ENCODE peak calls at places on chromosomes 11 and 22, in four cellular contexts. Y is CD4-positive, CD25-positive, alpha-beta regulatory T cell; G is spleen; T is CD8-positive, alpha-beta T cell. R is an unnamed sample.

GRCh38 chr22:22228921-22229320 is 15.7 kb upstream of the VPREB1 start:
- DNase-seq in G (no peak), T (no peak), Y (no peak), R (no peak)

GRCh38 chr11:102843474-102843873 is at the start of gene MMP3:
- DNase-seq in G (no peak), Y (no peak), T (no peak), R (no peak)

GRCh38 chr22:47437110-47437509 is 674.7 kb downstream of the TBC1D22A start:
- DNase-seq in T (no peak), G (no peak), Y (no peak), R (no peak)

GRCh38 chr11:56817661-56818060 is 69.2 kb upstream of the OR9G4 start:
- DNase-seq in G (no peak), Y (no peak), T (no peak), R (no peak)

GRCh38 chr22:20419664-20419951 is 18.0 kb downstream of the SCARF2 start:
- DNase-seq in T (no peak), G (no peak), Y (no peak), R (no peak)

GRCh38 chr22:40237788-40238424 is 60.2 kb downstream of the TNRC6B start:
- DNase-seq in G (no peak), Y (no peak), T (no peak), R (no peak)

GRCh38 chr22:40404251-40405177 is 34.1 kb downstream of the SGSM3 start:
- DNase-seq in Y (no peak), G (no peak), T (no peak), R (no peak)

GRCh38 chr11:119810478-119811232 is 81.7 kb upstream of the NECTIN1 start:
- DNase-seq in Y (no peak), T (no peak), G (peak), R (no peak)

GRCh38 chr22:29032014-29032475 is 29.6 kb downstream of the C22orf31 start:
- DNase-seq in G (no peak), T (no peak), Y (no peak), R (no peak)

GRCh38 chr11:129455756-129456436 is 80.2 kb downstream of the BARX2 start:
- DNase-seq in G (no peak), Y (no peak), T (no peak), R (no peak)

GRCh38 chr11:1225386-1226225 is 2.7 kb downstream of the MUC5B start:
- DNase-seq in Y (no peak), G (peak), T (no peak), R (no peak)

DNA sequence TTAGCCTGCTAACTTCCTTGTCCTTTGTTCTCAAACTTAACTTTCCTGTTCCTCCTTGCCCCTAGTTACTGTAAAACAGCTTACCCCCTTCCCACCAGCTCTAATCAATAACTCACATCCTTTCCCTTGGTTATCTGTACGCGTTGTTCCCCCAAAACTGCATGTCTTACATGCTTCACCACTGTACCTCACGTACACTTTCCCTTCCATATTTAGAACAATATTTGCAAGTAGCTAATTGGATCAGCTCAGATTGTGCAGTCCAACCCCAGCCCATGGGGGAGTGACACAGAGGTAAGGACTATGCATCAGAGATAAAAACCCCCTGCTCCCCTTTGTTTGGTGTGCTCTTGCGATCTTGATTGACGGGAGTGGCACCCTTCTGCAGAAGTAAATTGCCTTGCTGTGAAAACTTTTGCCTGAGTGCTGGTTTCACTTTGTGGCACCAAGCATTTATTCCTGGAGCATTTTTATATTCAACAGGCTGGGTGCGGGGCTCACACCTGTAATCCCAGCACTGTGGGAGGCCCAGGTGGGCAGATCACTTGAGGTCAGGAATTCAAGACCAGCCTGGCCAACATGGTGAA is 30.9 kb downstream of the MIF start:
- DNase-seq in T (no peak), G (no peak), Y (no peak), R (no peak)
- H3K27ac ChIP-seq in T (no peak), G (no peak), Y (no peak), R (no peak)

DNA sequence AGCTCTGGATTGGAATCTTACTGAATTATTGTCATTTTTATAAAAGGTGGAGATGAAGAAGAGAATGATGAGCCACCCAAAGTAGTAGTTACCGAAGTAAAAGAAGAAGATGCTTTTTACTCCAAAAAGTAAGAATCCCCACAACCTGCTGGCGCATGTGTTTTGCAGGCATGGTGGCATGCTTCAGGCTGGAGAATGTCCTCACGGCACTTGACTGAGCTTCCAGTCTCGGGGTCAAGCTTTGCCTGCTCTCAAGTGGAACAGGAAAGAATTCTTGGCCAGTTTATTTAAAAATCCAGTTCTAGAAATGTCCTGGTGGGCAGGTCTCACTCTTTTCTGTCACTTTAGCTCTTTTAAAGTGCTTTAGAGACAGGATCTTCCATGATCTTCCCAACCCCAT is 17.5 kb downstream of the NUP50 start:
- DNase-seq in G (no peak), Y (no peak), T (no peak), R (no peak)
- H3K27ac ChIP-seq in G (no peak), Y (no peak), T (no peak), R (no peak)

GRCh38 chr22:30290318-30290678 is 993 bp upstream of the CASTOR1 start:
- DNase-seq in Y (no peak), T (no peak), G (no peak), R (no peak)

GRCh38 chr22:30289980-30290313 is 642 bp upstream of the CASTOR1 start:
- DNase-seq in T (no peak), G (no peak), Y (peak), R (no peak)

GRCh38 chr22:30288414-30289125 is 735 bp downstream of the CASTOR1 start:
- DNase-seq in G (no peak), Y (no peak), T (no peak), R (no peak)

GRCh38 chr22:30290679-30291333 is 1.5 kb upstream of the CASTOR1 start:
- DNase-seq in T (no peak), G (peak), Y (no peak), R (peak)

GRCh38 chr22:30289126-30289979 is at the start of gene CASTOR1:
- DNase-seq in T (peak), Y (peak), G (peak), R (peak)
- H3K27ac ChIP-seq in T (peak), Y (peak), G (peak), R (peak)

DNA sequence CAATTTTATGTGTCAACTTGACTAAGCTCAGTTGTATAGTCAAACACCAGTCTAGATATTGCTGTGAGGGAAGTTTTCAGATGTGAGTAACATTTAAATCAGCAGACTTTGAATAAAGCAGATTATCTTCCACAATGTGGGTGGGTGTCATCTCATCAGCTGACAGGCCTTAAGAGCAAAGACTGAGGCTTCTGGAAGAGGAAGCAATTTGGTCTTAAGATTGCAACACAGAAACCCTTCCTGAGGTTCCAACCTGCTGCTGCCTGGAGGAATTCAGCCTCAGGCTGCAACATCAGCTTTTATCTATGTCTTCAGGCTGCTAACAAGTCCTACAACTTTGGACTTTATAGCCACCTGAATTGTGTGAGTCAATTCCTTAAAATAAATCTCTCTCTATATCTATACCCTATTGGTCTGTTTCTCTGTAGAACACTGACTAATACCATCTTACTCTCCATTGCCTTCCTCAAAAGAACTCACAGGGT is 277.2 kb upstream of the PLET1 start:
- DNase-seq in Y (no peak), T (no peak), G (no peak), R (no peak)
- H3K27ac ChIP-seq in Y (no peak), T (no peak), G (no peak), R (no peak)

DNA sequence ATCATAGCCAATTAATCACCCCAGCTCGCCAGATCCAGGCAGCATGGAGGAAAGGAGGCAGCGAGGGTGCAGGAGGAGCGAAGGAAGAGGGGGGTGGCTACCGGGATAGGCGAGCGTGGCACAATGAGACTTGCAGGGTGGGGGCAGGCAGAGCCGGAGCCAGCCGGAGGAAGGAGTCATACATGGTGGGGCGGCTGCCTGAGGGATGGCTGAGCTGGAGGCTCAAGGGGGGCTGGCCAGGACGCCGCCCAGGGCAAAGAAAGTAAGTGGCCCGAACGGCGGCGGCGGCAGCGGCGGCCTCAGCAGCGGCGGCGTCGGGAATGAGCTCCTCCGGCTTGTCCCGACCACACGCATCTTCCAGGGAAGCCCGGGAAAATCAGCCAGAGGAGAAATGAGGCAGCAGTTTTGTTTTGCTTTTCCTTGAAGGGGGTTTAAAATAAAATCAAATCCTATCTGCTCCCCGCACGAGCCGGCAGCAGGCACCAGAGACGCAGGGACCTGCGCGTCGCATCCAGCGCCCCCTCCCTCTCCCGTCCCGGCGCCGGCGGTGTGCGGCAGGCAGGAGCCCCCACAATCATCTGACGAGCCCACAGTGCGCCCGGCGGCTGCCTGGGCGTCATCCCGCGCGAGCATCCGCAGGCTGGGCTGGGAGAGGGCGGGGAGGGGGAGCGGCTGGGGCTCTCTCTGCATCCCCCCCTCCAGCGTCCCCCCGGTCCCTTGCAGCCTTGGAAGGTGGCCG is 263.6 kb downstream of the CTTN start:
- DNase-seq in T (no peak), Y (no peak), G (no peak), R (no peak)
- H3K27ac ChIP-seq in T (no peak), Y (no peak), G (no peak), R (no peak)

GRCh38 chr22:23801886-23802377 is 15.2 kb downstream of the SMARCB1 start:
- DNase-seq in T (no peak), G (no peak), Y (no peak), R (no peak)

GRCh38 chr22:23803001-23803819 is 16.4 kb downstream of the SMARCB1 start:
- DNase-seq in T (no peak), G (no peak), Y (no peak), R (no peak)

GRCh38 chr22:23800297-23801237 is 13.8 kb downstream of the SMARCB1 start:
- DNase-seq in Y (no peak), T (no peak), G (peak), R (no peak)

GRCh38 chr22:23804781-23805291 is 18.1 kb downstream of the SMARCB1 start:
- DNase-seq in G (peak), Y (no peak), T (no peak), R (no peak)

DNA sequence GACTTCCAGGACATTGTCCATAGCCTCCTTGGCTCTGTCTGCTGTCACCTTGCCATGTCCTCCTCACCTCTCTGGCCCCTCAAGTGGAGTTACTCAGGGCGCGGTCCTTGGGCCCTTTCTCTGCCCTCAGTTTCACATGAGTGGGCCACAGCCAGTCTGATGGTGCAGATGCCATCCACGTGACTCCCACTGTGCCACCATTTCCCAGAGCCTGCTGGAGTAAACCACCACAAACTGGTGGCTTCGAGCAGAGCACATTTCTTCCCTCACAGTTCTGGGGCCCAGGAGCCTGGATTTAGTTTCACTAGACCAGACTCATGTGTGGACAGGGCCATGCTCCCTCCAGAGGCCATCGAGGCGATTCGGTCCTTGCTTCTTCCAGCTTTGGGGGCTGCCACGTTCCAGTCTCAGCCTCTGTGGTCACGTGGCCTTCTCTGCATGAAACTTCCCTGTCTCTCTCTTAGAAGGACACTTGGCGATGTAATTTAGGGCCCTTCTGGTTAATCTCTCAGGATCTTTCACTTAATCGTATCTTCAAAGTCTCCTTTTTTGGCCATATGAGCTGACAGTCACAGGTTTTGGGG is 14.6 kb downstream of the SMARCB1 start:
- DNase-seq in T (no peak), G (no peak), Y (no peak), R (no peak)
- H3K27ac ChIP-seq in T (no peak), G (peak), Y (no peak), R (no peak)

GRCh38 chr11:45805305-45806071 is 539 bp downstream of the SLC35C1 start:
- DNase-seq in T (no peak), G (peak), Y (no peak), R (no peak)
- H3K27ac ChIP-seq in T (peak), G (peak), Y (peak), R (peak)